ENCODE peak calls at places on chromosomes 7 and 10, in five cellular contexts. R, J, I, G and Z are unnamed samples. For H3K4me1, the result is how much of the 10 kb centered on the place peaks cover.

GRCh38 chr7:102875700-102876192 is 37.1 kb upstream of the LRRC17 start:
- DNase-seq in R (no peak), J (no peak), I (peak), G (no peak), Z (no peak)

GRCh38 chr7:117041007-117041406 is 87.7 kb downstream of the ST7 start:
- DNase-seq in R (no peak), J (no peak), I (no peak), G (no peak), Z (no peak)

GRCh38 chr7:157418204-157419029 is 81.6 kb downstream of the DNAJB6 start:
- DNase-seq in R (no peak), J (no peak), I (no peak), G (no peak), Z (no peak)

GRCh38 chr7:79282882-79283602 is 170.4 kb downstream of the MAGI2 start:
- DNase-seq in R (no peak), J (no peak), I (no peak), G (no peak), Z (no peak)

GRCh38 chr7:3578399-3578798 is 277.3 kb downstream of the SDK1 start:
- DNase-seq in R (no peak), J (no peak), I (no peak), G (no peak), Z (no peak)

GRCh38 chr7:27608776-27609495 is 53.7 kb downstream of the HIBADH start:
- DNase-seq in R (no peak), J (no peak), I (no peak), G (no peak), Z (no peak)

GRCh38 chr7:6163402-6163801 is 109.0 kb downstream of the CYTH3 start:
- DNase-seq in R (no peak), J (no peak), I (no peak), G (no peak), Z (no peak)

GRCh38 chr10:1542941-1543340 is 194.4 kb downstream of the ADARB2 start:
- DNase-seq in R (no peak), J (no peak), I (no peak), G (no peak), Z (no peak)

GRCh38 chr10:24047201-24047600 is 161.7 kb upstream of the KIAA1217 start:
- DNase-seq in R (no peak), J (no peak), I (no peak), G (no peak), Z (no peak)

GRCh38 chr10:44978570-44979280 is at the start of gene DEPP1:
- DNase-seq in R (peak), J (peak), I (peak), G (peak), Z (peak)
- H3K4me3 ChIP-seq in R (peak), J (peak), I (peak), G (peak), Z (peak)

GRCh38 chr7:44235066-44235465 is 34.3 kb downstream of the YKT6 start:
- DNase-seq in R (no peak), J (no peak), I (no peak), G (no peak), Z (no peak)

GRCh38 chr7:44235582-44236332 is 35.0 kb downstream of the YKT6 start:
- DNase-seq in R (no peak), J (no peak), I (no peak), G (no peak), Z (no peak)

GRCh38 chr7:44238116-44238695 is 37.4 kb downstream of the YKT6 start:
- DNase-seq in R (no peak), J (no peak), I (no peak), G (no peak), Z (no peak)

GRCh38 chr7:44237696-44238095 is 36.9 kb downstream of the YKT6 start:
- DNase-seq in R (no peak), J (no peak), I (no peak), G (no peak), Z (no peak)

GRCh38 chr7:44236333-44236728 is 35.6 kb downstream of the YKT6 start:
- DNase-seq in R (no peak), J (peak), I (no peak), G (no peak), Z (no peak)
- TF ChIP-seq CTCF in R (no peak), J (no peak), I (no peak), G (no peak), Z (no peak)

GRCh38 chr10:121596668-121597503 is 1.4 kb downstream of the FGFR2 start:
- DNase-seq in R (no peak), J (peak), I (no peak), G (no peak), Z (peak)

GRCh38 chr10:121597504-121598241 is 571 bp downstream of the FGFR2 start:
- DNase-seq in R (no peak), J (no peak), I (no peak), G (no peak), Z (no peak)

GRCh38 chr10:121601458-121601857 is 3.2 kb upstream of the FGFR2 start:
- DNase-seq in R (no peak), J (no peak), I (no peak), G (no peak), Z (no peak)

GRCh38 chr10:121595806-121596667 is 2.2 kb downstream of the FGFR2 start:
- DNase-seq in R (no peak), J (no peak), I (no peak), G (no peak), Z (no peak)

GRCh38 chr10:121598261-121599249 is at the start of gene FGFR2:
- DNase-seq in R (peak), J (peak), I (peak), G (peak), Z (peak)
- H3K4me1 ChIP-seq in R (under half), J (under half), I (under half), G (under half), Z (under half)

DNA sequence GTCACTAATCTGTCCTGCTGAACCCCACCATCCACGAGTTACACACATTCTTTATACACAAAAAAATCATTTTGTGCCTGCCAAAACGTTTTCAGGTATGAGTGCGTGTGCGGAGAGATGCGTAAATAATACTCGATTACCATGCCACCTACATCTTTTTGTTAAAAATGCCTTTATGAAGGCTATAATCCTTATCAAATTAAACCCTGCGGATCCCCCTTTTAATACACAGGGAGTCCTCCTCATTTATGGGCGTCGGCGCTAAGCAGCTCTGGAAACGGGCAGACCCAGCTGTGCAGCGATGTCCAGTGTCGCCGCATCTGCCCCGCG is 130.2 kb downstream of the SPAG6 start:
- DNase-seq in R (no peak), J (no peak), I (no peak), G (no peak), Z (no peak)
- H3K4me3 ChIP-seq in R (peak), J (peak), I (no peak), G (peak), Z (no peak)

GRCh38 chr7:1251796-1252542 is 19.3 kb downstream of the UNCX start:
- DNase-seq in R (peak), J (no peak), I (no peak), G (no peak), Z (no peak)

GRCh38 chr7:1248459-1249131 is 15.9 kb downstream of the UNCX start:
- DNase-seq in R (peak), J (no peak), I (no peak), G (no peak), Z (peak)

GRCh38 chr7:1252543-1253090 is 19.9 kb downstream of the UNCX start:
- DNase-seq in R (peak), J (no peak), I (no peak), G (no peak), Z (no peak)

GRCh38 chr7:1249731-1250130 is 17.1 kb downstream of the UNCX start:
- DNase-seq in R (peak), J (no peak), I (no peak), G (no peak), Z (no peak)

GRCh38 chr7:1250901-1251300 is 18.2 kb downstream of the UNCX start:
- DNase-seq in R (peak), J (no peak), I (no peak), G (no peak), Z (no peak)
- TF ChIP-seq CTCF in R (no peak), J (no peak), I (no peak), G (no peak), Z (no peak)

GRCh38 chr7:127810691-127811660 is 159.0 kb downstream of the SND1 start:
- DNase-seq in R (no peak), J (no peak), I (no peak), G (no peak), Z (no peak)

GRCh38 chr7:127815631-127816145 is 163.7 kb downstream of the SND1 start:
- DNase-seq in R (no peak), J (no peak), I (no peak), G (no peak), Z (no peak)

GRCh38 chr7:127812540-127812939 is 160.5 kb downstream of the SND1 start:
- DNase-seq in R (no peak), J (no peak), I (no peak), G (no peak), Z (no peak)

GRCh38 chr7:127816354-127817190 is 164.6 kb downstream of the SND1 start:
- DNase-seq in R (no peak), J (no peak), I (no peak), G (no peak), Z (no peak)

GRCh38 chr7:127813991-127814556 is 162.1 kb downstream of the SND1 start:
- DNase-seq in R (no peak), J (no peak), I (no peak), G (no peak), Z (no peak)
- H3K4me1 ChIP-seq in R (under half), J (under half), I (under half), G (under half), Z (under half)

DNA sequence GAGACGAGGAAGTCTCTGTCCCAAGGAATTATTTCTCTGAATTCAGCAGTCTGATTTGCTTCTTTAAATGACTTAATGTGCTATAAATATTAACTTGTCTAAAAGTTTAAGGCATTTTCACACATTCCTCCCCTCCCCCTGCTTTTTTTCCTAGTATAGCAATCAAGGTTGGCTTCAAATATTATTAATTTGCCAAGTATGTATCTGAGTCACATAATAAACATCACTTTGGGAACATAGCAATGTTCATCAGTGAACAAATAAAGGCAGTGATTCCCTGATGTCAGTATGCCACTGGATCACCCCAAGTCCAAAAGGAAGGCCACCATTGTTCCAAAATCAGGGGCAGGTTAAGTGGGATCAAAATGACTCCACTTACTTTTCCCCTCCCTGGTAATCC is 40.5 kb downstream of the PDE6C start:
- DNase-seq in R (no peak), J (no peak), I (no peak), G (no peak), Z (no peak)
- H3K4me3 ChIP-seq in R (no peak), J (no peak), I (no peak), G (no peak), Z (no peak)